ENCODE peak calls at places on chromosomes 3 and 15, in six cellular contexts. One of them, this sample, is unnamed. For H3K4me1, the result is how much of the 10 kb centered on the place peaks cover.

GRCh38 chr15:91040851-91041250 is 18.5 kb upstream of the VPS33B start:
- DNase-seq in lower lobe of right lung: no peak
- DNase-seq in hepatocyte: no peak
- DNase-seq in stomach: no peak
- DNase-seq in SK-N-SH: no peak
- DNase-seq in upper lobe of right lung: no peak
- DNase-seq in this sample: no peak

GRCh38 chr3:118802325-118803095 is 232.1 kb downstream of the IGSF11 start:
- DNase-seq in lower lobe of right lung: no peak
- DNase-seq in hepatocyte: no peak
- DNase-seq in stomach: no peak
- DNase-seq in SK-N-SH: no peak
- DNase-seq in upper lobe of right lung: no peak
- DNase-seq in this sample: no peak

GRCh38 chr3:37433758-37434157 is 259.4 kb upstream of the LRRFIP2 start:
- DNase-seq in lower lobe of right lung: no peak
- DNase-seq in hepatocyte: no peak
- DNase-seq in stomach: no peak
- DNase-seq in SK-N-SH: peak
- DNase-seq in upper lobe of right lung: no peak
- DNase-seq in this sample: no peak

GRCh38 chr3:132344666-132345280 is 27.6 kb downstream of the ACP3 start:
- DNase-seq in lower lobe of right lung: no peak
- DNase-seq in hepatocyte: no peak
- DNase-seq in stomach: no peak
- DNase-seq in SK-N-SH: no peak
- DNase-seq in upper lobe of right lung: no peak
- DNase-seq in this sample: no peak

GRCh38 chr3:177357352-177358084 is 160.2 kb upstream of the TBL1XR1 start:
- DNase-seq in lower lobe of right lung: no peak
- DNase-seq in hepatocyte: peak
- DNase-seq in stomach: peak
- DNase-seq in SK-N-SH: peak
- DNase-seq in upper lobe of right lung: no peak
- DNase-seq in this sample: peak

GRCh38 chr15:73797366-73798158 is 44.4 kb upstream of the INSYN1 start:
- DNase-seq in lower lobe of right lung: no peak
- DNase-seq in hepatocyte: no peak
- DNase-seq in stomach: no peak
- DNase-seq in SK-N-SH: no peak
- DNase-seq in upper lobe of right lung: no peak
- DNase-seq in this sample: no peak

GRCh38 chr3:130772124-130772523 is 25.5 kb upstream of the PIK3R4 start:
- DNase-seq in lower lobe of right lung: no peak
- DNase-seq in hepatocyte: no peak
- DNase-seq in stomach: no peak
- DNase-seq in SK-N-SH: no peak
- DNase-seq in upper lobe of right lung: no peak
- DNase-seq in this sample: no peak

GRCh38 chr3:133506215-133506901 is 67.1 kb upstream of the CDV3 start:
- DNase-seq in lower lobe of right lung: no peak
- DNase-seq in hepatocyte: no peak
- DNase-seq in stomach: no peak
- DNase-seq in SK-N-SH: no peak
- DNase-seq in upper lobe of right lung: no peak
- DNase-seq in this sample: no peak

GRCh38 chr15:80875568-80875967 is 96.4 kb downstream of the CEMIP start:
- DNase-seq in lower lobe of right lung: no peak
- DNase-seq in hepatocyte: no peak
- DNase-seq in stomach: no peak
- DNase-seq in SK-N-SH: no peak
- DNase-seq in upper lobe of right lung: no peak
- DNase-seq in this sample: no peak

GRCh38 chr15:78390823-78391222 is 47.2 kb upstream of the IREB2 start:
- DNase-seq in lower lobe of right lung: no peak
- DNase-seq in hepatocyte: no peak
- DNase-seq in stomach: peak
- DNase-seq in SK-N-SH: no peak
- DNase-seq in upper lobe of right lung: no peak
- DNase-seq in this sample: no peak

GRCh38 chr15:49645937-49646336 is 25.1 kb downstream of the DTWD1 start:
- DNase-seq in lower lobe of right lung: no peak
- DNase-seq in hepatocyte: no peak
- DNase-seq in stomach: peak
- DNase-seq in SK-N-SH: no peak
- DNase-seq in upper lobe of right lung: no peak
- DNase-seq in this sample: no peak

GRCh38 chr15:36887214-36888017 is 212.9 kb downstream of the MEIS2 start:
- DNase-seq in lower lobe of right lung: no peak
- DNase-seq in hepatocyte: peak
- DNase-seq in stomach: no peak
- DNase-seq in SK-N-SH: no peak
- DNase-seq in upper lobe of right lung: no peak
- DNase-seq in this sample: peak

GRCh38 chr3:12518266-12519028 is 26.9 kb downstream of the MKRN2OS start:
- DNase-seq in lower lobe of right lung: peak
- DNase-seq in hepatocyte: no peak
- DNase-seq in stomach: no peak
- DNase-seq in SK-N-SH: no peak
- DNase-seq in upper lobe of right lung: peak
- DNase-seq in this sample: no peak

GRCh38 chr3:42024578-42025387 is 62.9 kb upstream of the ULK4 start:
- DNase-seq in lower lobe of right lung: no peak
- DNase-seq in hepatocyte: no peak
- DNase-seq in stomach: no peak
- DNase-seq in SK-N-SH: peak
- DNase-seq in upper lobe of right lung: no peak
- DNase-seq in this sample: peak

GRCh38 chr3:11154036-11154952 is at the start of gene HRH1:
- DNase-seq in lower lobe of right lung: no peak
- DNase-seq in hepatocyte: peak
- DNase-seq in stomach: no peak
- DNase-seq in SK-N-SH: peak
- DNase-seq in upper lobe of right lung: no peak
- DNase-seq in this sample: no peak

GRCh38 chr3:138573138-138573537 is 20.9 kb downstream of the CEP70 start:
- DNase-seq in lower lobe of right lung: no peak
- DNase-seq in hepatocyte: no peak
- DNase-seq in stomach: no peak
- DNase-seq in SK-N-SH: no peak
- DNase-seq in upper lobe of right lung: no peak
- DNase-seq in this sample: no peak

GRCh38 chr15:22735781-22736180 is 50.7 kb upstream of the NIPA1 start:
- DNase-seq in lower lobe of right lung: no peak
- DNase-seq in hepatocyte: no peak
- DNase-seq in stomach: no peak
- DNase-seq in SK-N-SH: no peak
- DNase-seq in upper lobe of right lung: no peak
- DNase-seq in this sample: no peak

GRCh38 chr3:194536883-194537637 is 50.3 kb upstream of the ATP13A3 start:
- DNase-seq in lower lobe of right lung: no peak
- DNase-seq in hepatocyte: peak
- DNase-seq in stomach: peak
- DNase-seq in SK-N-SH: peak
- DNase-seq in upper lobe of right lung: no peak
- DNase-seq in this sample: no peak

DNA sequence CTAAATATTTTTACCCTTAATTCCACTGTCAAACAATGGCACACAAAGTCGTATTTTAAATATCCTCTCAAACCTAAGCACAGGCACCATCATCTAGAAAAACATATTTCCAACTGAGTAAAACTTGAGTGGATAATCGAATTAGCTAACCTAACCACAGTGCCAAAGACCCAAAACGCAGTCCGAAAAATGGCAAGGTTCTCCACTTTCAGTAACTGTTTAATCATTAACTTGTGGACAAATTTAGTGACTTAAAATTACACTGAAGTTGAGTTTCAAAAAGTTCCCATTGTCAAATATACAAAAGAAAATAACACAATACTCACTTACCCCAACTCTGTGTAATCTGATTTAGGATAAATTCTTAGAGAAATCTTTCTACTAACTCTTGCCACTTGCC is 10.0 kb downstream of the CNBP start:
- DNase-seq in lower lobe of right lung: no peak
- DNase-seq in hepatocyte: no peak
- DNase-seq in stomach: no peak
- DNase-seq in SK-N-SH: no peak
- DNase-seq in upper lobe of right lung: no peak
- DNase-seq in this sample: no peak
- H3K27ac ChIP-seq in lower lobe of right lung: no peak
- H3K27ac ChIP-seq in hepatocyte: no peak
- H3K27ac ChIP-seq in stomach: no peak
- H3K27ac ChIP-seq in SK-N-SH: peak
- H3K27ac ChIP-seq in upper lobe of right lung: no peak
- H3K27ac ChIP-seq in this sample: no peak

DNA sequence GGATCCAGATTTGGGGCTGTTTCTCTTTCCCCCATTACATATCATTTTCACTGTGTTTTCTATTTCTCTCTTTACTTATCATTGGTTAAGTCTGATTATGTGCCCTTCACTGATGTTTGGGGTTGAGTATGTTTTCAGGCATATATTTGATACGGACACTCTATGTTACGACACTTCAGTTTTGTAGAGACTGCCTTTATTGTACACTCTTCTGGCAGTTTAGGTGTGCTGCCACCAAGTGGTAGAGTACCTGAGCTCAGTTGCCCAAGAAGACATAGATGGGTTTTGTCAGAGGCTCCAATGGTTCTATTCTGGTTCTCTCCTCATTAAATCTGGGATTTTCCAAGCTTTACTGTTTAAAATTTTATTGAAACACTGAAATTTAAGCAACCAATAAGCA is 255.0 kb upstream of the ROPN1 start:
- DNase-seq in lower lobe of right lung: no peak
- DNase-seq in hepatocyte: peak
- DNase-seq in stomach: no peak
- DNase-seq in SK-N-SH: no peak
- DNase-seq in upper lobe of right lung: no peak
- DNase-seq in this sample: no peak
- TF ChIP-seq CTCF in lower lobe of right lung: peak
- TF ChIP-seq CTCF in hepatocyte: peak
- TF ChIP-seq CTCF in stomach: peak
- TF ChIP-seq CTCF in SK-N-SH: peak
- TF ChIP-seq CTCF in upper lobe of right lung: peak
- TF ChIP-seq CTCF in this sample: peak

GRCh38 chr15:52136471-52136993 is 24.0 kb upstream of the BCL2L10 start:
- DNase-seq in lower lobe of right lung: no peak
- DNase-seq in hepatocyte: no peak
- DNase-seq in stomach: no peak
- DNase-seq in SK-N-SH: no peak
- DNase-seq in upper lobe of right lung: no peak
- DNase-seq in this sample: peak

GRCh38 chr15:52143862-52144261 is 31.3 kb upstream of the BCL2L10 start:
- DNase-seq in lower lobe of right lung: no peak
- DNase-seq in hepatocyte: peak
- DNase-seq in stomach: no peak
- DNase-seq in SK-N-SH: no peak
- DNase-seq in upper lobe of right lung: no peak
- DNase-seq in this sample: peak

GRCh38 chr15:52140646-52141045 is 28.1 kb upstream of the BCL2L10 start:
- DNase-seq in lower lobe of right lung: no peak
- DNase-seq in hepatocyte: no peak
- DNase-seq in stomach: no peak
- DNase-seq in SK-N-SH: no peak
- DNase-seq in upper lobe of right lung: no peak
- DNase-seq in this sample: peak

GRCh38 chr15:52137432-52138357 is 25.1 kb upstream of the BCL2L10 start:
- DNase-seq in lower lobe of right lung: no peak
- DNase-seq in hepatocyte: no peak
- DNase-seq in stomach: peak
- DNase-seq in SK-N-SH: no peak
- DNase-seq in upper lobe of right lung: no peak
- DNase-seq in this sample: peak

GRCh38 chr15:52139599-52140462 is 27.3 kb upstream of the BCL2L10 start:
- DNase-seq in lower lobe of right lung: peak
- DNase-seq in hepatocyte: peak
- DNase-seq in stomach: peak
- DNase-seq in SK-N-SH: peak
- DNase-seq in upper lobe of right lung: peak
- DNase-seq in this sample: peak
- H3K4me1 ChIP-seq in lower lobe of right lung: under half
- H3K4me1 ChIP-seq in hepatocyte: under half
- H3K4me1 ChIP-seq in stomach: under half
- H3K4me1 ChIP-seq in SK-N-SH: under half
- H3K4me1 ChIP-seq in upper lobe of right lung: under half
- H3K4me1 ChIP-seq in this sample: under half

GRCh38 chr3:170226426-170226960 is 4.3 kb downstream of the PRKCI start:
- DNase-seq in lower lobe of right lung: no peak
- DNase-seq in hepatocyte: no peak
- DNase-seq in stomach: no peak
- DNase-seq in SK-N-SH: no peak
- DNase-seq in upper lobe of right lung: no peak
- DNase-seq in this sample: no peak

GRCh38 chr3:170228093-170228766 is 6.0 kb downstream of the PRKCI start:
- DNase-seq in lower lobe of right lung: no peak
- DNase-seq in hepatocyte: no peak
- DNase-seq in stomach: no peak
- DNase-seq in SK-N-SH: no peak
- DNase-seq in upper lobe of right lung: no peak
- DNase-seq in this sample: no peak

GRCh38 chr3:170233532-170233931 is 11.3 kb downstream of the PRKCI start:
- DNase-seq in lower lobe of right lung: peak
- DNase-seq in hepatocyte: peak
- DNase-seq in stomach: peak
- DNase-seq in SK-N-SH: no peak
- DNase-seq in upper lobe of right lung: peak
- DNase-seq in this sample: no peak

DNA sequence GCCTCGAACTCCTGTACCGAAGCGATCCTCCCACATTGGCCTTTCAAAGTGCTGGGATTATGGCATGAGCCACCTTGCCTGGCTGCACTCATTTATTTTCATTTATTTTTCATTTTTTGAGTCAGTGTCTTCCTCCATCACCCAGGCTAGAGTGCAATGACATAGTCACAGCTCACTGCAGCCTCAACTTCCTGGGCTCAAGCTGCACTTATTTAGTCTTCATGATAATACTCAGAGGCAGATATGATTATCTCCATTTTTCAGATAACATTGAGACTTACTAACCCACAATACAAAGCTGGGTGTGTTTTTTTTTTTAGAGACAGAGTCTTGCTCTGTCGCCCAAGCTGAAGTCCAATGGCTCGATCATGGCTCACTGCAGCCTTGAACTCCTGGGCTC is 10.0 kb downstream of the PRKCI start:
- DNase-seq in lower lobe of right lung: no peak
- DNase-seq in hepatocyte: no peak
- DNase-seq in stomach: no peak
- DNase-seq in SK-N-SH: no peak
- DNase-seq in upper lobe of right lung: no peak
- DNase-seq in this sample: no peak
- H3K27ac ChIP-seq in lower lobe of right lung: no peak
- H3K27ac ChIP-seq in hepatocyte: peak
- H3K27ac ChIP-seq in stomach: peak
- H3K27ac ChIP-seq in SK-N-SH: no peak
- H3K27ac ChIP-seq in upper lobe of right lung: peak
- H3K27ac ChIP-seq in this sample: no peak

DNA sequence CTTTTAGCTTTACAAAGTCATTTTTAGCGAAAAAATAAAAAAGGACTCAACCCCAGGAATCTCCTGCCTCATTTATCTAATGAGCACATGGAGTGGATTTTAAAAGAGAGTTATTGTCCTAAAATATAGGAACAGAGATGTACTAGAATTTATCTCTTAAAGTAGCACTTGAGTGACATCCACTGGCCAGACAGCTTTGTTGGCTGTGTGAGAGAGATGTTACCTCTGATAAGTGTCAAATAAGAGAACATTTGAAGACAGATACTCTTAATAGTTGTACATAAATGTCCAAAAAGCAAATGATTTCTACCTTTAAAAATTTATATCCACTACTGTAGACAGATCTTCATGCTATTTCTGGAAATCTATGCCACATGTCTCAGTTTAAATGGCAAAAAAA is 12.3 kb upstream of the MFSD1 start:
- DNase-seq in lower lobe of right lung: no peak
- DNase-seq in hepatocyte: peak
- DNase-seq in stomach: no peak
- DNase-seq in SK-N-SH: peak
- DNase-seq in upper lobe of right lung: no peak
- DNase-seq in this sample: no peak
- TF ChIP-seq CTCF in lower lobe of right lung: peak
- TF ChIP-seq CTCF in hepatocyte: peak
- TF ChIP-seq CTCF in stomach: no peak
- TF ChIP-seq CTCF in SK-N-SH: peak
- TF ChIP-seq CTCF in upper lobe of right lung: peak
- TF ChIP-seq CTCF in this sample: no peak

This sample was measured in endodermal cell.